ENCODE peak calls at places on chromosomes 11 and 22, in six cellular contexts. J is stimulated activated CD8-positive, alpha-beta memory T cell treated with anti-CD3 and anti-CD28 coated beads, Interleukin-15, amount 100 ng/mL, for 24 hours; K is stimulated activated naive CD4-positive, alpha-beta T cell; A is M059J; Y is sigmoid colon; H is NCI-H1105 treated with DMSO at 0.1 percent for 48 hours. G is an unnamed sample.

GRCh38 chr11:115674176-115674575 is 170.0 kb upstream of the CADM1 start:
- DNase-seq in J (no peak), K (no peak), A (no peak), Y (peak), H (no peak), G (no peak)

GRCh38 chr11:83921447-83922192 is 635.5 kb upstream of the CCDC90B start:
- DNase-seq in J (no peak), K (no peak), A (no peak), Y (no peak), H (no peak), G (no peak)

GRCh38 chr22:24707477-24707816 is 67.1 kb downstream of the PIWIL3 start:
- DNase-seq in J (no peak), K (no peak), A (peak), Y (no peak), H (no peak), G (no peak)

GRCh38 chr22:42026705-42027104 is 28.1 kb downstream of the WBP2NL start:
- DNase-seq in J (no peak), K (no peak), A (no peak), Y (no peak), H (no peak), G (no peak)

GRCh38 chr11:120228794-120229384 is 11.1 kb upstream of the POU2F3 start:
- DNase-seq in J (no peak), K (no peak), A (no peak), Y (no peak), H (no peak), G (no peak)

GRCh38 chr22:27632451-27633295 is 168.9 kb downstream of the MN1 start:
- DNase-seq in J (no peak), K (no peak), A (no peak), Y (no peak), H (no peak), G (no peak)

GRCh38 chr22:38107692-38108515 is 2.6 kb downstream of the BAIAP2L2 start:
- DNase-seq in J (no peak), K (no peak), A (no peak), Y (no peak), H (no peak), G (no peak)

GRCh38 chr11:44258190-44258489 is 51.8 kb downstream of the ALX4 start:
- DNase-seq in J (no peak), K (no peak), A (peak), Y (no peak), H (no peak), G (no peak)

GRCh38 chr11:77771135-77771534 is 49.4 kb downstream of the RSF1 start:
- DNase-seq in J (no peak), K (no peak), A (peak), Y (no peak), H (no peak), G (no peak)

GRCh38 chr11:95108671-95109551 is 19.3 kb downstream of the ENDOD1 start:
- DNase-seq in J (no peak), K (no peak), A (peak), Y (no peak), H (no peak), G (no peak)

GRCh38 chr11:8079111-8079675 is 1.8 kb upstream of the TUB start:
- DNase-seq in J (no peak), K (no peak), A (no peak), Y (no peak), H (no peak), G (no peak)

GRCh38 chr11:69915151-69915500 is 95.9 kb upstream of the FGF3 start:
- DNase-seq in J (no peak), K (no peak), A (peak), Y (no peak), H (no peak), G (no peak)

GRCh38 chr11:103601230-103601846 is 435.1 kb upstream of the DDI1 start:
- DNase-seq in J (no peak), K (no peak), A (peak), Y (no peak), H (peak), G (no peak)

GRCh38 chr22:31223786-31224191 is 11.7 kb downstream of the LIMK2 start:
- DNase-seq in J (no peak), K (no peak), A (no peak), Y (no peak), H (no peak), G (no peak)

GRCh38 chr22:26669060-26669481 is 11.7 kb downstream of the MIAT start:
- DNase-seq in J (no peak), K (no peak), A (peak), Y (no peak), H (no peak), G (no peak)

GRCh38 chr11:1480555-1481482 is 5.8 kb downstream of the MOB2 start:
- DNase-seq in J (no peak), K (no peak), A (no peak), Y (peak), H (no peak), G (no peak)